ENCODE peak calls at places on chromosomes 6 and 20, in four cellular contexts. One of them, this sample, is unnamed.

GRCh38 chr6:27209659-27210269 is 37.7 kb upstream of the PRSS16 start:
- DNase-seq in naive thymus-derived CD8-positive, alpha-beta T cell: no peak
- DNase-seq in stimulated activated CD8-positive, alpha-beta memory T cell treated with anti-CD3 and anti-CD28 coated beads, Interleukin-2, amount 100 ng/mL, for 1 hour: no peak
- DNase-seq in cardiac fibroblast: peak; percentile 40
- DNase-seq in this sample: no peak

GRCh38 chr6:81138236-81138635 is 614.2 kb downstream of the TENT5A start:
- DNase-seq in naive thymus-derived CD8-positive, alpha-beta T cell: no peak
- DNase-seq in stimulated activated CD8-positive, alpha-beta memory T cell treated with anti-CD3 and anti-CD28 coated beads, Interleukin-2, amount 100 ng/mL, for 1 hour: no peak
- DNase-seq in cardiac fibroblast: no peak
- DNase-seq in this sample: peak; percentile 10

GRCh38 chr20:23078994-23079364 is 7.1 kb downstream of the CD93 start:
- DNase-seq in naive thymus-derived CD8-positive, alpha-beta T cell: no peak
- DNase-seq in stimulated activated CD8-positive, alpha-beta memory T cell treated with anti-CD3 and anti-CD28 coated beads, Interleukin-2, amount 100 ng/mL, for 1 hour: no peak
- DNase-seq in cardiac fibroblast: no peak
- DNase-seq in this sample: no peak

GRCh38 chr6:105402981-105403935 is at the start of gene PREP:
- DNase-seq in naive thymus-derived CD8-positive, alpha-beta T cell: peak; percentile 82
- DNase-seq in stimulated activated CD8-positive, alpha-beta memory T cell treated with anti-CD3 and anti-CD28 coated beads, Interleukin-2, amount 100 ng/mL, for 1 hour: peak; percentile 59
- DNase-seq in cardiac fibroblast: peak; percentile 86
- DNase-seq in this sample: peak; percentile 86

GRCh38 chr20:59804347-59804746 is 129.1 kb downstream of the SYCP2 start:
- DNase-seq in naive thymus-derived CD8-positive, alpha-beta T cell: no peak
- DNase-seq in stimulated activated CD8-positive, alpha-beta memory T cell treated with anti-CD3 and anti-CD28 coated beads, Interleukin-2, amount 100 ng/mL, for 1 hour: no peak
- DNase-seq in cardiac fibroblast: no peak
- DNase-seq in this sample: no peak

GRCh38 chr6:152232494-152233151 is 404.5 kb downstream of the SYNE1 start:
- DNase-seq in naive thymus-derived CD8-positive, alpha-beta T cell: no peak
- DNase-seq in stimulated activated CD8-positive, alpha-beta memory T cell treated with anti-CD3 and anti-CD28 coated beads, Interleukin-2, amount 100 ng/mL, for 1 hour: no peak
- DNase-seq in cardiac fibroblast: peak; percentile 49
- DNase-seq in this sample: peak; percentile 82

GRCh38 chr6:108250240-108250866 is 10.5 kb downstream of the SNX3 start:
- DNase-seq in naive thymus-derived CD8-positive, alpha-beta T cell: peak; percentile 9
- DNase-seq in stimulated activated CD8-positive, alpha-beta memory T cell treated with anti-CD3 and anti-CD28 coated beads, Interleukin-2, amount 100 ng/mL, for 1 hour: no peak
- DNase-seq in cardiac fibroblast: peak; percentile 39
- DNase-seq in this sample: peak; percentile 46

GRCh38 chr20:17468073-17468840 is 62.9 kb downstream of the BFSP1 start:
- DNase-seq in naive thymus-derived CD8-positive, alpha-beta T cell: no peak
- DNase-seq in stimulated activated CD8-positive, alpha-beta memory T cell treated with anti-CD3 and anti-CD28 coated beads, Interleukin-2, amount 100 ng/mL, for 1 hour: no peak
- DNase-seq in cardiac fibroblast: no peak
- DNase-seq in this sample: no peak

GRCh38 chr6:42142118-42142835 is at the start of gene C6orf132:
- DNase-seq in naive thymus-derived CD8-positive, alpha-beta T cell: peak; percentile 10
- DNase-seq in stimulated activated CD8-positive, alpha-beta memory T cell treated with anti-CD3 and anti-CD28 coated beads, Interleukin-2, amount 100 ng/mL, for 1 hour: no peak
- DNase-seq in cardiac fibroblast: no peak
- DNase-seq in this sample: no peak